ENCODE peak calls at places on chromosomes 13 and 19, in seven cellular contexts. One of them, this sample, is unnamed.

GRCh38 chr19:43773725-43774102 is 7.1 kb downstream of the KCNN4 start:
- DNase-seq in neural progenitor cell: peak; percentile 36
- DNase-seq in SJSA1: no peak
- DNase-seq in adrenal gland: no peak
- DNase-seq in heart right ventricle: no peak
- DNase-seq in ovary: no peak
- DNase-seq in GM23248: no peak
- DNase-seq in this sample: no peak

GRCh38 chr19:33691736-33692135 is 70.0 kb downstream of the CHST8 start:
- DNase-seq in ovary: no peak
- DNase-seq in heart right ventricle: no peak
- DNase-seq in neural progenitor cell: no peak
- DNase-seq in adrenal gland: no peak
- DNase-seq in GM23248: no peak
- DNase-seq in SJSA1: no peak
- DNase-seq in this sample: no peak

GRCh38 chr13:30551194-30551593 is 66.5 kb upstream of the USPL1 start:
- DNase-seq in GM23248: peak; percentile 58
- DNase-seq in neural progenitor cell: peak; percentile 52
- DNase-seq in SJSA1: no peak
- DNase-seq in ovary: no peak
- DNase-seq in heart right ventricle: no peak
- DNase-seq in adrenal gland: no peak
- DNase-seq in this sample: no peak

GRCh38 chr13:112670118-112670517 is 19.7 kb upstream of the ATP11A start:
- DNase-seq in SJSA1: no peak
- DNase-seq in GM23248: no peak
- DNase-seq in ovary: no peak
- DNase-seq in heart right ventricle: no peak
- DNase-seq in adrenal gland: no peak
- DNase-seq in neural progenitor cell: no peak
- DNase-seq in this sample: no peak

GRCh38 chr19:48964205-48965032 is 690 bp upstream of the FTL start:
- DNase-seq in ovary: peak; percentile 51
- DNase-seq in heart right ventricle: no peak
- DNase-seq in neural progenitor cell: peak; percentile 31
- DNase-seq in GM23248: peak; percentile 85
- DNase-seq in SJSA1: no peak
- DNase-seq in adrenal gland: no peak
- DNase-seq in this sample: peak; percentile 45

GRCh38 chr19:54317108-54317964 is 4.4 kb upstream of the LILRA5 start:
- DNase-seq in adrenal gland: no peak
- DNase-seq in SJSA1: no peak
- DNase-seq in ovary: no peak
- DNase-seq in neural progenitor cell: no peak
- DNase-seq in heart right ventricle: no peak
- DNase-seq in GM23248: no peak
- DNase-seq in this sample: no peak

GRCh38 chr19:31356587-31357314 is 7.5 kb upstream of the TSHZ3 start:
- DNase-seq in GM23248: no peak
- DNase-seq in adrenal gland: no peak
- DNase-seq in SJSA1: no peak
- DNase-seq in heart right ventricle: peak; percentile 51
- DNase-seq in neural progenitor cell: peak; percentile 75
- DNase-seq in ovary: no peak
- DNase-seq in this sample: no peak

GRCh38 chr13:43935878-43936277 is 56.2 kb downstream of the LACC1 start:
- DNase-seq in GM23248: peak; percentile 53
- DNase-seq in heart right ventricle: no peak
- DNase-seq in adrenal gland: no peak
- DNase-seq in SJSA1: no peak
- DNase-seq in ovary: no peak
- DNase-seq in neural progenitor cell: no peak
- DNase-seq in this sample: peak; percentile 5

GRCh38 chr19:13795595-13796300 is 505 bp downstream of the ZSWIM4 start:
- DNase-seq in adrenal gland: no peak
- DNase-seq in neural progenitor cell: no peak
- DNase-seq in GM23248: peak; percentile 51
- DNase-seq in SJSA1: no peak
- DNase-seq in ovary: no peak
- DNase-seq in heart right ventricle: no peak
- DNase-seq in this sample: no peak

GRCh38 chr19:3682741-3683404 is 17.4 kb downstream of the PIP5K1C start:
- DNase-seq in ovary: peak; percentile 57
- DNase-seq in SJSA1: no peak
- DNase-seq in adrenal gland: no peak
- DNase-seq in heart right ventricle: no peak
- DNase-seq in GM23248: no peak
- DNase-seq in neural progenitor cell: peak; percentile 56
- DNase-seq in this sample: peak; percentile 68

GRCh38 chr13:36904219-36904618 is 15.8 kb downstream of the SMAD9 start:
- DNase-seq in neural progenitor cell: no peak
- DNase-seq in ovary: no peak
- DNase-seq in adrenal gland: no peak
- DNase-seq in GM23248: no peak
- DNase-seq in SJSA1: no peak
- DNase-seq in heart right ventricle: no peak
- DNase-seq in this sample: no peak

GRCh38 chr13:60282708-60283107 is 114.3 kb upstream of the TDRD3 start:
- DNase-seq in neural progenitor cell: no peak
- DNase-seq in heart right ventricle: no peak
- DNase-seq in SJSA1: no peak
- DNase-seq in GM23248: no peak
- DNase-seq in adrenal gland: no peak
- DNase-seq in ovary: no peak
- DNase-seq in this sample: no peak

GRCh38 chr19:31589109-31589508 is 239.9 kb upstream of the TSHZ3 start:
- DNase-seq in neural progenitor cell: no peak
- DNase-seq in adrenal gland: no peak
- DNase-seq in heart right ventricle: no peak
- DNase-seq in GM23248: no peak
- DNase-seq in ovary: no peak
- DNase-seq in SJSA1: no peak
- DNase-seq in this sample: no peak

GRCh38 chr13:26445092-26445491 is 112.4 kb upstream of the WASF3 start:
- DNase-seq in neural progenitor cell: no peak
- DNase-seq in ovary: no peak
- DNase-seq in GM23248: no peak
- DNase-seq in heart right ventricle: no peak
- DNase-seq in SJSA1: no peak
- DNase-seq in adrenal gland: no peak
- DNase-seq in this sample: no peak

GRCh38 chr19:57651654-57651996 is 17.1 kb upstream of the ZSCAN4 start:
- DNase-seq in neural progenitor cell: peak; percentile 9
- DNase-seq in SJSA1: no peak
- DNase-seq in ovary: no peak
- DNase-seq in adrenal gland: no peak
- DNase-seq in GM23248: no peak
- DNase-seq in heart right ventricle: no peak
- DNase-seq in this sample: no peak

GRCh38 chr13:41802684-41803554 is 158.0 kb downstream of the VWA8 start:
- DNase-seq in SJSA1: peak; percentile 47
- DNase-seq in adrenal gland: no peak
- DNase-seq in GM23248: peak; percentile 87
- DNase-seq in ovary: no peak
- DNase-seq in heart right ventricle: no peak
- DNase-seq in neural progenitor cell: no peak
- DNase-seq in this sample: peak; percentile 85

GRCh38 chr19:11064831-11065303 is 24.4 kb upstream of the LDLR start:
- DNase-seq in adrenal gland: peak; percentile 90
- DNase-seq in ovary: peak; percentile 61
- DNase-seq in GM23248: peak; percentile 54
- DNase-seq in heart right ventricle: no peak
- DNase-seq in SJSA1: no peak
- DNase-seq in neural progenitor cell: no peak
- DNase-seq in this sample: no peak

GRCh38 chr13:36130542-36131214 is 504 bp downstream of the DCLK1 start:
- DNase-seq in neural progenitor cell: peak; percentile 76
- DNase-seq in ovary: peak; percentile 26
- DNase-seq in adrenal gland: no peak
- DNase-seq in SJSA1: peak; percentile 42
- DNase-seq in GM23248: peak; percentile 38
- DNase-seq in heart right ventricle: peak; percentile 40
- DNase-seq in this sample: no peak

GRCh38 chr19:35727956-35728706 is 10.3 kb downstream of the KMT2B start:
- DNase-seq in SJSA1: no peak
- DNase-seq in GM23248: no peak
- DNase-seq in ovary: no peak
- DNase-seq in neural progenitor cell: no peak
- DNase-seq in adrenal gland: no peak
- DNase-seq in heart right ventricle: no peak
- DNase-seq in this sample: no peak

GRCh38 chr13:82058364-82058763 is 1717.4 kb upstream of the SPRY2 start:
- DNase-seq in SJSA1: no peak
- DNase-seq in ovary: no peak
- DNase-seq in heart right ventricle: no peak
- DNase-seq in adrenal gland: no peak
- DNase-seq in GM23248: no peak
- DNase-seq in neural progenitor cell: no peak
- DNase-seq in this sample: no peak

GRCh38 chr19:1253514-1254080 is 5.2 kb downstream of the MIDN start:
- DNase-seq in heart right ventricle: no peak
- DNase-seq in ovary: no peak
- DNase-seq in GM23248: peak; percentile 85
- DNase-seq in SJSA1: peak; percentile 95
- DNase-seq in adrenal gland: no peak
- DNase-seq in neural progenitor cell: no peak
- DNase-seq in this sample: no peak

GRCh38 chr19:39448271-39448670 is 2.9 kb downstream of the SUPT5H start:
- DNase-seq in SJSA1: no peak
- DNase-seq in heart right ventricle: no peak
- DNase-seq in GM23248: peak; percentile 67
- DNase-seq in neural progenitor cell: no peak
- DNase-seq in adrenal gland: no peak
- DNase-seq in ovary: no peak
- DNase-seq in this sample: peak; percentile 54

GRCh38 chr19:39445258-39446071 is at the start of gene SUPT5H:
- DNase-seq in ovary: peak; percentile 97
- DNase-seq in adrenal gland: peak; percentile 98
- DNase-seq in neural progenitor cell: peak; percentile 99
- DNase-seq in heart right ventricle: peak; percentile 96
- DNase-seq in SJSA1: peak; percentile 97
- DNase-seq in GM23248: peak; percentile 100
- DNase-seq in this sample: peak; percentile 92

GRCh38 chr19:39444598-39445257 is 654 bp upstream of the SUPT5H start:
- DNase-seq in ovary: peak; percentile 43
- DNase-seq in neural progenitor cell: no peak
- DNase-seq in SJSA1: no peak
- DNase-seq in adrenal gland: no peak
- DNase-seq in GM23248: peak; percentile 58
- DNase-seq in heart right ventricle: no peak
- DNase-seq in this sample: no peak

GRCh38 chr19:39449116-39449797 is 3.9 kb downstream of the SUPT5H start:
- DNase-seq in heart right ventricle: no peak
- DNase-seq in SJSA1: no peak
- DNase-seq in adrenal gland: no peak
- DNase-seq in ovary: no peak
- DNase-seq in neural progenitor cell: no peak
- DNase-seq in GM23248: no peak
- DNase-seq in this sample: no peak

GRCh38 chr19:39446365-39447084 is 1.1 kb downstream of the SUPT5H start:
- DNase-seq in adrenal gland: no peak
- DNase-seq in neural progenitor cell: no peak
- DNase-seq in heart right ventricle: no peak
- DNase-seq in GM23248: no peak
- DNase-seq in ovary: no peak
- DNase-seq in SJSA1: no peak
- DNase-seq in this sample: no peak
- H3K4me3 ChIP-seq in adrenal gland: peak overlapping the region; percentile 70
- H3K4me3 ChIP-seq in neural progenitor cell: peak overlapping the region; percentile 85
- H3K4me3 ChIP-seq in heart right ventricle: peak overlapping the region; percentile 77
- H3K4me3 ChIP-seq in GM23248: peak overlapping the region; percentile 84
- H3K4me3 ChIP-seq in ovary: peak overlapping the region; percentile 88
- H3K4me3 ChIP-seq in SJSA1: peak overlapping the region; percentile 68
- H3K4me3 ChIP-seq in this sample: peak overlapping the region; percentile 99

GRCh38 chr19:41376241-41376997 is at the start of gene TMEM91:
- DNase-seq in heart right ventricle: peak; percentile 48
- DNase-seq in adrenal gland: no peak
- DNase-seq in neural progenitor cell: peak; percentile 84
- DNase-seq in ovary: peak; percentile 70
- DNase-seq in SJSA1: no peak
- DNase-seq in GM23248: peak; percentile 63
- DNase-seq in this sample: peak; percentile 25
- H3K27ac ChIP-seq in heart right ventricle: peak within 1 kb of the TSS; percentile 76
- H3K27ac ChIP-seq in adrenal gland: no peak within 1 kb of the TSS
- H3K27ac ChIP-seq in neural progenitor cell: no peak within 1 kb of the TSS
- H3K27ac ChIP-seq in ovary: peak within 1 kb of the TSS; percentile 53
- H3K27ac ChIP-seq in SJSA1: no peak within 1 kb of the TSS
- H3K27ac ChIP-seq in GM23248: no peak within 1 kb of the TSS
- H3K27ac ChIP-seq in this sample: no peak within 1 kb of the TSS

GRCh38 chr19:12720296-12720695 is 3.4 kb downstream of the TNPO2 start:
- DNase-seq in heart right ventricle: no peak
- DNase-seq in ovary: no peak
- DNase-seq in neural progenitor cell: no peak
- DNase-seq in adrenal gland: no peak
- DNase-seq in GM23248: no peak
- DNase-seq in SJSA1: no peak
- DNase-seq in this sample: no peak
- H3K4me3 ChIP-seq in heart right ventricle: peak overlapping the region; percentile 68
- H3K4me3 ChIP-seq in ovary: peak overlapping the region; percentile 78
- H3K4me3 ChIP-seq in neural progenitor cell: peak overlapping the region; percentile 66
- H3K4me3 ChIP-seq in adrenal gland: peak overlapping the region; percentile 98
- H3K4me3 ChIP-seq in GM23248: peak overlapping the region; percentile 96
- H3K4me3 ChIP-seq in SJSA1: peak overlapping the region; percentile 62
- H3K4me3 ChIP-seq in this sample: peak overlapping the region; percentile 85

GRCh38 chr13:99307648-99308339 is 595 bp upstream of the GPR183 start:
- DNase-seq in ovary: no peak
- DNase-seq in GM23248: peak; percentile 91
- DNase-seq in heart right ventricle: no peak
- DNase-seq in SJSA1: peak; percentile 97
- DNase-seq in adrenal gland: no peak
- DNase-seq in neural progenitor cell: no peak
- DNase-seq in this sample: peak; percentile 88
- H3K27ac ChIP-seq in ovary: peak overlapping the region; percentile 9
- H3K27ac ChIP-seq in GM23248: peak overlapping the region; percentile 94
- H3K27ac ChIP-seq in heart right ventricle: peak overlapping the region; percentile 45
- H3K27ac ChIP-seq in SJSA1: peak overlapping the region; percentile 61
- H3K27ac ChIP-seq in adrenal gland: no peak overlapping the region
- H3K27ac ChIP-seq in neural progenitor cell: no peak overlapping the region
- H3K27ac ChIP-seq in this sample: peak overlapping the region; percentile 95

GRCh38 chr19:19260842-19261241 is 12.3 kb downstream of the TM6SF2 start:
- DNase-seq in ovary: no peak
- DNase-seq in heart right ventricle: no peak
- DNase-seq in neural progenitor cell: no peak
- DNase-seq in adrenal gland: no peak
- DNase-seq in SJSA1: no peak
- DNase-seq in GM23248: no peak
- DNase-seq in this sample: no peak
- H3K4me3 ChIP-seq in ovary: no peak overlapping the region
- H3K4me3 ChIP-seq in heart right ventricle: no peak overlapping the region
- H3K4me3 ChIP-seq in neural progenitor cell: peak overlapping the region; percentile 60
- H3K4me3 ChIP-seq in adrenal gland: no peak overlapping the region
- H3K4me3 ChIP-seq in SJSA1: no peak overlapping the region
- H3K4me3 ChIP-seq in GM23248: no peak overlapping the region
- H3K4me3 ChIP-seq in this sample: no peak overlapping the region

DNA sequence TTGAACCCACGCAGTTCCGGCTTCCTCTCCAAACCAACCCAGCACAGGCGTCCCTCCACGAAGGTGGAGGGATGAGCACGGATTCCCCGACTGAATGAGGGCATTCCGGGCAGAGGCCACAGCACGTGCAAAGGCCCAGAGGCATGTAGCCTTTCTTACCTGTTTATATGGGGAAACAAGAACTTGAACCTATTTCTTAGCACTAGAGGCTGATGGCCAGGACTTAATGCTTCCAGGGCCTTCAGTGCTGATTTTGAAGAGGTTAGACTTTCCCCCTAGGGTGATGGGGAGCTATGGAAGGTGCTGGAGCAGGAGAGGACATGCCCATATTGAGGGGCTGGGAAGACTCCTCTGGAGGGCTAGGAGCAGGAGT is 2.0 kb downstream of the MAST3 start:
- DNase-seq in GM23248: no peak
- DNase-seq in neural progenitor cell: no peak
- DNase-seq in adrenal gland: no peak
- DNase-seq in ovary: no peak
- DNase-seq in heart right ventricle: no peak
- DNase-seq in SJSA1: no peak
- DNase-seq in this sample: no peak
- H3K27ac ChIP-seq in GM23248: no peak overlapping the region
- H3K27ac ChIP-seq in neural progenitor cell: no peak overlapping the region
- H3K27ac ChIP-seq in adrenal gland: no peak overlapping the region
- H3K27ac ChIP-seq in ovary: no peak overlapping the region
- H3K27ac ChIP-seq in heart right ventricle: no peak overlapping the region
- H3K27ac ChIP-seq in SJSA1: no peak overlapping the region
- H3K27ac ChIP-seq in this sample: no peak overlapping the region